ENCODE peak calls at places on chromosomes 11 and 22, in seven cellular contexts. One of them, this sample, is unnamed.
A peak's percentile ranks its signal among the peaks of the same experiment; 100 is the strongest.

GRCh38 chr11:59283825-59284772 is 71.4 kb upstream of the MPEG1 start:
- DNase-seq in spleen: no peak
- DNase-seq in SK-N-SH: no peak
- DNase-seq in suprapubic skin: no peak
- DNase-seq in K562: peak; percentile 43
- DNase-seq in stomach: peak; percentile 53
- DNase-seq in GM12892: no peak
- DNase-seq in this sample: peak; percentile 34

GRCh38 chr11:112962854-112963367 is 1.7 kb downstream of the NCAM1 start:
- DNase-seq in GM12892: no peak
- DNase-seq in spleen: peak; percentile 78
- DNase-seq in K562: no peak
- DNase-seq in stomach: peak; percentile 72
- DNase-seq in suprapubic skin: peak; percentile 63
- DNase-seq in SK-N-SH: peak; percentile 85
- DNase-seq in this sample: no peak

GRCh38 chr11:109490953-109491733 is 69.2 kb downstream of the C11orf87 start:
- DNase-seq in spleen: no peak
- DNase-seq in SK-N-SH: no peak
- DNase-seq in suprapubic skin: no peak
- DNase-seq in stomach: no peak
- DNase-seq in K562: no peak
- DNase-seq in GM12892: no peak
- DNase-seq in this sample: no peak

GRCh38 chr22:30265851-30266444 is 703 bp downstream of the OSM start:
- DNase-seq in spleen: peak; percentile 98
- DNase-seq in stomach: peak; percentile 68
- DNase-seq in SK-N-SH: no peak
- DNase-seq in GM12892: peak; percentile 81
- DNase-seq in K562: peak; percentile 49
- DNase-seq in suprapubic skin: no peak
- DNase-seq in this sample: no peak

GRCh38 chr11:86292912-86293606 is 9.0 kb upstream of the HIKESHI start:
- DNase-seq in suprapubic skin: no peak
- DNase-seq in stomach: no peak
- DNase-seq in GM12892: no peak
- DNase-seq in K562: no peak
- DNase-seq in spleen: no peak
- DNase-seq in SK-N-SH: no peak
- DNase-seq in this sample: no peak

GRCh38 chr22:44698531-44699421 is 3.2 kb upstream of the PRR5 start:
- DNase-seq in suprapubic skin: peak; percentile 83
- DNase-seq in GM12892: no peak
- DNase-seq in spleen: peak; percentile 79
- DNase-seq in K562: no peak
- DNase-seq in stomach: no peak
- DNase-seq in SK-N-SH: no peak
- DNase-seq in this sample: no peak

GRCh38 chr11:116925050-116925449 is 87.6 kb upstream of the APOA1 start:
- DNase-seq in spleen: peak; percentile 81
- DNase-seq in K562: no peak
- DNase-seq in GM12892: no peak
- DNase-seq in SK-N-SH: no peak
- DNase-seq in suprapubic skin: no peak
- DNase-seq in stomach: no peak
- DNase-seq in this sample: no peak

GRCh38 chr11:115334932-115335788 is 169.1 kb downstream of the CADM1 start:
- DNase-seq in SK-N-SH: peak; percentile 21
- DNase-seq in stomach: no peak
- DNase-seq in K562: peak; percentile 20
- DNase-seq in GM12892: no peak
- DNase-seq in spleen: no peak
- DNase-seq in suprapubic skin: no peak
- DNase-seq in this sample: no peak

GRCh38 chr11:100980156-100980555 is 149.5 kb downstream of the PGR start:
- DNase-seq in GM12892: no peak
- DNase-seq in K562: no peak
- DNase-seq in suprapubic skin: no peak
- DNase-seq in stomach: no peak
- DNase-seq in spleen: no peak
- DNase-seq in SK-N-SH: no peak
- DNase-seq in this sample: no peak

GRCh38 chr11:34274712-34275398 is 83.0 kb downstream of the ABTB2 start:
- DNase-seq in spleen: no peak
- DNase-seq in suprapubic skin: peak; percentile 95
- DNase-seq in SK-N-SH: peak; percentile 56
- DNase-seq in stomach: peak; percentile 87
- DNase-seq in K562: no peak
- DNase-seq in GM12892: no peak
- DNase-seq in this sample: peak; percentile 98

GRCh38 chr22:46596032-46596441 is 24.1 kb upstream of the GRAMD4 start:
- DNase-seq in suprapubic skin: no peak
- DNase-seq in spleen: peak; percentile 80
- DNase-seq in stomach: no peak
- DNase-seq in K562: no peak
- DNase-seq in SK-N-SH: peak; percentile 97
- DNase-seq in GM12892: no peak
- DNase-seq in this sample: no peak

GRCh38 chr11:1888811-1889526 is 2.7 kb downstream of the PRR33 start:
- DNase-seq in suprapubic skin: no peak
- DNase-seq in K562: no peak
- DNase-seq in GM12892: no peak
- DNase-seq in spleen: peak; percentile 93
- DNase-seq in stomach: peak; percentile 42
- DNase-seq in SK-N-SH: peak; percentile 29
- DNase-seq in this sample: no peak

GRCh38 chr22:41481131-41481830 is 12.4 kb downstream of the ACO2 start:
- DNase-seq in SK-N-SH: no peak
- DNase-seq in stomach: no peak
- DNase-seq in suprapubic skin: no peak
- DNase-seq in spleen: no peak
- DNase-seq in K562: no peak
- DNase-seq in GM12892: no peak
- DNase-seq in this sample: no peak

GRCh38 chr11:70064726-70065317 is 13.3 kb upstream of the ANO1 start:
- DNase-seq in GM12892: no peak
- DNase-seq in SK-N-SH: no peak
- DNase-seq in spleen: no peak
- DNase-seq in stomach: no peak
- DNase-seq in K562: no peak
- DNase-seq in suprapubic skin: no peak
- DNase-seq in this sample: peak; percentile 67

GRCh38 chr11:5550440-5551095 is 2.2 kb upstream of the OR52H1 start:
- DNase-seq in GM12892: no peak
- DNase-seq in spleen: no peak
- DNase-seq in stomach: no peak
- DNase-seq in SK-N-SH: no peak
- DNase-seq in K562: no peak
- DNase-seq in suprapubic skin: no peak
- DNase-seq in this sample: no peak

GRCh38 chr11:108873305-108873704 is 208.4 kb downstream of the DDX10 start:
- DNase-seq in SK-N-SH: no peak
- DNase-seq in K562: no peak
- DNase-seq in suprapubic skin: no peak
- DNase-seq in spleen: no peak
- DNase-seq in stomach: no peak
- DNase-seq in GM12892: no peak
- DNase-seq in this sample: no peak

GRCh38 chr11:78217650-78218541 is 29.2 kb downstream of the USP35 start:
- DNase-seq in stomach: no peak
- DNase-seq in suprapubic skin: peak; percentile 48
- DNase-seq in SK-N-SH: no peak
- DNase-seq in GM12892: no peak
- DNase-seq in K562: no peak
- DNase-seq in spleen: no peak
- DNase-seq in this sample: peak; percentile 85

DNA sequence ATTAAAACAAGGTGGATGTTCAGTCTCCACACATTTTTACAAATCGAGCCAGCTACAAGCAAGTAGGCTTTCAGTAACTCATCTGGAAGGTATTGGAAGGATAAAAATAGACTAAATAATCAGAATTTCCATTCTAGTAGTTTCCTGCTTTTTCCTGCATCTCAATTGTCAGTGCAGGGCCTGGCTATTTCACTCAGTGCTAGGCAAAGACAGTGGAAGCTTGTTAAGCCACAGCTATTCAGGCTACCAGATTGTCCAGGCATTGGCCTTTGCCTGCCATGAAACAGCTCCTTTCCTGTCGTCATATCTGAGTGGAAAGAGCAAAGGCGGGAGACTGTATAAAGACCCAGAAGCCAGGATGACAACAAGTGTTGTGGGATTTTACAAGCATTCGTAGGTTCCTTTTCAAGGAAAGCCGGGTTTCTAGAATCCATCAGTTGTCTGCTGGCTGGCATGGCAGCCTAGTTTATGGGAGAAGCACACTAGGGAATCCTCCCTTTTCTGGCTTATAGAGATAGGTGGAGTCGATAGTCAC is 2.1 kb upstream of the TNRC6B start:
- DNase-seq in suprapubic skin: no peak
- DNase-seq in spleen: no peak
- DNase-seq in SK-N-SH: no peak
- DNase-seq in GM12892: no peak
- DNase-seq in stomach: no peak
- DNase-seq in K562: no peak
- DNase-seq in this sample: no peak
- TF ChIP-seq POLR2AphosphoS5 in suprapubic skin: no peak
- TF ChIP-seq POLR2AphosphoS5 in spleen: no peak
- TF ChIP-seq POLR2AphosphoS5 in SK-N-SH: no peak
- TF ChIP-seq POLR2AphosphoS5 in GM12892: no peak
- TF ChIP-seq POLR2AphosphoS5 in stomach: no peak
- TF ChIP-seq POLR2AphosphoS5 in K562: no peak
- TF ChIP-seq POLR2AphosphoS5 in this sample: no peak

DNA sequence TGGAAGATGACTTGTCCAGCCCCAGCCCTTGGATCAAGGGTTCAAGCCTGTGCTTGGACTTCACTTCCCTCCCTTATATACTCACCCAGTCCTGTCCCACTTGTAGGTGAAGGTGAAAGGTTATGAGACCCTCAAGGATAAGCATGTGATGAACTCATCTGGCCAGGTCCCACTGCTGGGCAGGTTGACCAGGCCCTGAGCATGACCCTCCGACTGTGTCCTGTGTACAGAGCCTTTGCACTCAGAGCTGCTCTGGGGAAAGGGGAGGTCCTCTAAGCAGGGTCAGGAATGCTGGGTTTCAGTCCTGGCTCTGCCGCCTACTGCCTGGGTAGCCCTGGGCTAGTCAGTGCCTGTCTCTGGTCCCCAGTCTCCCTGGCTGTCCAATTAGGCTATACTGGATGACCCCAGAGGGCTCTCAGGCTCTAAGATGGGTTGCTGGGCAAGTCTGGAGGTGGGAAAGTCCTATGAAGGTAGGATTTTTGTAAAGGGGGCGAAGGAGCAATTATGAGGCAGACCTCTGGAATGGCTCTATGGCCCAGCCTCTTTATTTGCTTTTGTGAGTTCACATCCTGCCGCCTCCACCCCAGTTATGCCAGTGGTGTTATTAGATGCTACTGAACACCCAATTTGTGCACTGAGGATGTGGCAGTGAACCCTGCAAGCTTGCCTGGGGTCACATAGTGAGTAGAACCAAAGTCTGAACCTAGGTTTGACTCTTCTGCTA is 14.1 kb downstream of the DGAT2 start:
- DNase-seq in K562: no peak
- DNase-seq in SK-N-SH: no peak
- DNase-seq in stomach: no peak
- DNase-seq in GM12892: no peak
- DNase-seq in spleen: peak; percentile 47
- DNase-seq in suprapubic skin: no peak
- DNase-seq in this sample: no peak
- TF ChIP-seq POLR2AphosphoS5 in K562: no peak
- TF ChIP-seq POLR2AphosphoS5 in SK-N-SH: no peak
- TF ChIP-seq POLR2AphosphoS5 in stomach: no peak
- TF ChIP-seq POLR2AphosphoS5 in GM12892: no peak
- TF ChIP-seq POLR2AphosphoS5 in spleen: no peak
- TF ChIP-seq POLR2AphosphoS5 in suprapubic skin: no peak
- TF ChIP-seq POLR2AphosphoS5 in this sample: no peak

GRCh38 chr22:42905217-42905616 is 48.1 kb upstream of the ARFGAP3 start:
- DNase-seq in K562: no peak
- DNase-seq in spleen: no peak
- DNase-seq in GM12892: no peak
- DNase-seq in SK-N-SH: no peak
- DNase-seq in stomach: peak; percentile 51
- DNase-seq in suprapubic skin: no peak
- DNase-seq in this sample: no peak

GRCh38 chr22:42908082-42908746 is 51.1 kb upstream of the ARFGAP3 start:
- DNase-seq in stomach: no peak
- DNase-seq in spleen: no peak
- DNase-seq in K562: no peak
- DNase-seq in SK-N-SH: no peak
- DNase-seq in suprapubic skin: no peak
- DNase-seq in GM12892: no peak
- DNase-seq in this sample: no peak

GRCh38 chr22:42905702-42906183 is 48.7 kb upstream of the ARFGAP3 start:
- DNase-seq in stomach: peak; percentile 87
- DNase-seq in spleen: no peak
- DNase-seq in SK-N-SH: peak; percentile 15
- DNase-seq in GM12892: no peak
- DNase-seq in suprapubic skin: no peak
- DNase-seq in K562: no peak
- DNase-seq in this sample: no peak

GRCh38 chr22:42907404-42908081 is 50.5 kb upstream of the ARFGAP3 start:
- DNase-seq in spleen: no peak
- DNase-seq in stomach: no peak
- DNase-seq in K562: no peak
- DNase-seq in suprapubic skin: no peak
- DNase-seq in GM12892: no peak
- DNase-seq in SK-N-SH: no peak
- DNase-seq in this sample: no peak

DNA sequence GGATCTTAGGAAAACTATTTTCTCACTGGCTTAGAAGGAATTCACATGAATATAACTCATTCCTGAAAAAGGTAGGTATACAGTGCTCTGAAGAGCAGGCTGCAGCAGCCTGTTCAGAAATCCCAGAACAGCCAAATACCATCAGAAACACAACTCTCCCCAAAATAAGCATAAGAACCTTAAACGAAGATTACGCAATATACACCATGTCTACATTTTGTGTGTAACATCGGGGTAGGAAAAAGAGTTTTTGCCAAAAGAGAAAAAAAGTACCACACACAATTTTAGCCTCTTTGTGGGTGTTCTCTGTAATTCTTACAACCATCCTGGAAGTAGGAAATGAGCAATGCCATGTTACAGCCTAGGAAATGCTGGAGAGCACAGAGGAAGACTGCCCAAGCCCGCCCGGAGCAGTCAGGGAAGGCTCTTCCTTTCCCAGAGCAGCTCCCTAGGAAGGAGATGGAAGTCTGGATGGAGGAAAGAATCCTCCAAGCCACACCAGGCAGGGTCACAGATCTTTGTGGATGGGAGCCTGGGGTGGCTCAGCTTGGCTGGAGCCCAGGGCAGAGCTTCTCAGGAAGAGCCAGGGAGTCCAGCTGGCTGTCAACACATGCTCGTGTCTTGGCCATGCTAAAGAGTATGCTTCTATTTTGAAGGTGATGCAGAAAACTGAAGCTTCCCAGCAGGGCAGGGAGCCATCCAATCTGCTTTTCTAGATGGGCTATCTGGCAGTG is 49.7 kb upstream of the ARFGAP3 start:
- DNase-seq in GM12892: no peak
- DNase-seq in suprapubic skin: no peak
- DNase-seq in stomach: no peak
- DNase-seq in K562: no peak
- DNase-seq in SK-N-SH: no peak
- DNase-seq in spleen: no peak
- DNase-seq in this sample: no peak
- TF ChIP-seq POLR2AphosphoS5 in GM12892: no peak
- TF ChIP-seq POLR2AphosphoS5 in suprapubic skin: no peak
- TF ChIP-seq POLR2AphosphoS5 in stomach: no peak
- TF ChIP-seq POLR2AphosphoS5 in K562: no peak
- TF ChIP-seq POLR2AphosphoS5 in SK-N-SH: no peak
- TF ChIP-seq POLR2AphosphoS5 in spleen: no peak
- TF ChIP-seq POLR2AphosphoS5 in this sample: peak; percentile 63

GRCh38 chr22:19554834-19555404 is 30.7 kb upstream of the CLDN5 start:
- DNase-seq in stomach: no peak
- DNase-seq in suprapubic skin: no peak
- DNase-seq in spleen: no peak
- DNase-seq in GM12892: no peak
- DNase-seq in SK-N-SH: peak; percentile 40
- DNase-seq in K562: no peak
- DNase-seq in this sample: no peak
- TF ChIP-seq POLR2AphosphoS5 in stomach: no peak
- TF ChIP-seq POLR2AphosphoS5 in suprapubic skin: no peak
- TF ChIP-seq POLR2AphosphoS5 in spleen: no peak
- TF ChIP-seq POLR2AphosphoS5 in GM12892: no peak
- TF ChIP-seq POLR2AphosphoS5 in SK-N-SH: no peak
- TF ChIP-seq POLR2AphosphoS5 in K562: no peak
- TF ChIP-seq POLR2AphosphoS5 in this sample: no peak